ENCODE peak calls at places on chromosomes 6 and 20, in five cellular contexts. One of them, this sample, is unnamed.

GRCh38 chr6:50602191-50602810 is 111.0 kb upstream of the TFAP2D start:
- DNase-seq in gastrocnemius medialis: no peak
- DNase-seq in thyroid gland: no peak
- DNase-seq in heart left ventricle: no peak
- DNase-seq in HepG2: peak
- DNase-seq in this sample: no peak

GRCh38 chr6:28544211-28544610 is 18.5 kb downstream of the GPX5 start:
- DNase-seq in gastrocnemius medialis: no peak
- DNase-seq in thyroid gland: no peak
- DNase-seq in heart left ventricle: no peak
- DNase-seq in HepG2: no peak
- DNase-seq in this sample: no peak

GRCh38 chr6:46032112-46032998 is 16.7 kb upstream of the CLIC5 start:
- DNase-seq in gastrocnemius medialis: no peak
- DNase-seq in thyroid gland: no peak
- DNase-seq in heart left ventricle: no peak
- DNase-seq in HepG2: no peak
- DNase-seq in this sample: no peak

GRCh38 chr20:33719277-33719988 is 677 bp downstream of the PXMP4 start:
- DNase-seq in gastrocnemius medialis: no peak
- DNase-seq in thyroid gland: no peak
- DNase-seq in heart left ventricle: no peak
- DNase-seq in HepG2: no peak
- DNase-seq in this sample: no peak

GRCh38 chr6:89970609-89971337 is 76.5 kb downstream of the GJA10 start:
- DNase-seq in gastrocnemius medialis: no peak
- DNase-seq in thyroid gland: peak
- DNase-seq in heart left ventricle: no peak
- DNase-seq in HepG2: peak
- DNase-seq in this sample: peak

GRCh38 chr6:41653642-41654432 is 15.6 kb downstream of the MDFI start:
- DNase-seq in gastrocnemius medialis: no peak
- DNase-seq in thyroid gland: no peak
- DNase-seq in heart left ventricle: no peak
- DNase-seq in HepG2: no peak
- DNase-seq in this sample: no peak

GRCh38 chr20:32218156-32218900 is 10.6 kb downstream of the POFUT1 start:
- DNase-seq in gastrocnemius medialis: no peak
- DNase-seq in thyroid gland: no peak
- DNase-seq in heart left ventricle: no peak
- DNase-seq in HepG2: no peak
- DNase-seq in this sample: no peak

GRCh38 chr6:129525055-129525454 is 184.9 kb downstream of the ARHGAP18 start:
- DNase-seq in gastrocnemius medialis: no peak
- DNase-seq in thyroid gland: no peak
- DNase-seq in heart left ventricle: no peak
- DNase-seq in HepG2: no peak
- DNase-seq in this sample: no peak

DNA sequence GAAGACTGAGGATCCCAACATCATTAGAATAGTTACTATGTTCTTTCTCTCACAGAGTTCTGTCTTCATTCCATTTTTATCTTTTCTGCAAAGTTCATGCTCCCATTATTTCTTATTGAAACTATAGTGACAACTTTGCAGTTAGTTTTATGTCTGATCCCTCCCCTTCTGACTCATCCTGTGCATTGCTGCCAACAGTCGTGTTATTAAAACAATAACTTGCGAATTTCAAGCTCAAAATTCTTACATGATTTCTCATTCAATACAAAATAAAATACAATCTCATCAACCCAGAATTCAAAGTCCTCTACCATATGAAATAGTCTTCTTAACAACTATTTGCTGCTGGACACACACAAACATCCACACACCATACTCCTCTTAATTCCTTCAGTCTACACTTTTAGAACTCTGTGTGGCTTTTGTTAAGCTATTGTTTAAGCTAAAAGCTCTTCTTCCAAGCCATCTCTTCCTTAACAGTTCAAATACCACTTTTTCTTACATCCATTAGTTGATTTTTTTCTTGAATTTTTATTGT is 261.4 kb upstream of the IRAK1BP1 start:
- DNase-seq in gastrocnemius medialis: no peak
- DNase-seq in thyroid gland: no peak
- DNase-seq in heart left ventricle: no peak
- DNase-seq in HepG2: no peak
- DNase-seq in this sample: no peak
- H3K4me3 ChIP-seq in gastrocnemius medialis: no peak
- H3K4me3 ChIP-seq in thyroid gland: no peak
- H3K4me3 ChIP-seq in heart left ventricle: no peak
- H3K4me3 ChIP-seq in HepG2: no peak
- H3K4me3 ChIP-seq in this sample: no peak

DNA sequence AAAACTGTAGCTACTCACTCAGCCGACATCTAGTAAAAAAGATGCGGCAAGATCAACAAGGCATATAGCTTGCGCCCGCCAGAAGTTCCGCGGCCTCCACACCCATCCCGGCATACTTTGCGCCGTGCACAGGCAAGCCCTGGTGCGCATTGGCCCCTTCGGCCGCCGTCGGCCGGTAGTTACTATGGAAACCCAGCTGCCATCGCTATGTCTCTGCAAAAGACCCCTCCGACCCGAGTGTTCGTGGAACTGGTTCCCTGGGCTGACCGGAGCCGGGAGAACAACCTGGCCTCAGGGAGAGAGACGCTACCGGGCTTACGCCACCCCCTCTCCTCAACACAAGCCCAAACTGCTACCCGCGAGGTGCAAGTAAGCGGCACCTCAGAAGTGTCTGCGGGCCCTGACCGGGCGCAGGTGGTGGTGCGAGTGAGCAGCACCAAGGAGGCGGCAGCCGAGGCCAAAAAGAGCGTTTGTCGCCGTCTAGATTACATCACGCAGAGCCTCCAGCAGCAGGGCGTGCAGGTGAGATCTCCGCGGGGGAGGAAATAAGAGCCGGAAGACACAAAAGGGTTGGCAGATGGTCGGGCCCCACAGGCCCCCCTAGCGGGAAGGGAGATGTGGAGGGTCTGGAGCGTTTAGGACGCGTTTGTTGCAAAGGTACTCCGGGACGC is at the start of gene IRAK1BP1:
- DNase-seq in gastrocnemius medialis: peak
- DNase-seq in thyroid gland: peak
- DNase-seq in heart left ventricle: peak
- DNase-seq in HepG2: peak
- DNase-seq in this sample: peak
- TF ChIP-seq POLR2A in gastrocnemius medialis: no peak
- TF ChIP-seq POLR2A in thyroid gland: no peak
- TF ChIP-seq POLR2A in heart left ventricle: no peak
- TF ChIP-seq POLR2A in HepG2: peak
- TF ChIP-seq POLR2A in this sample: no peak

GRCh38 chr20:23918101-23918862 is 38.7 kb upstream of the CST5 start:
- DNase-seq in gastrocnemius medialis: no peak
- DNase-seq in thyroid gland: no peak
- DNase-seq in heart left ventricle: no peak
- DNase-seq in HepG2: no peak
- DNase-seq in this sample: no peak
- H3K4me3 ChIP-seq in gastrocnemius medialis: no peak
- H3K4me3 ChIP-seq in thyroid gland: no peak
- H3K4me3 ChIP-seq in heart left ventricle: no peak
- H3K4me3 ChIP-seq in HepG2: no peak
- H3K4me3 ChIP-seq in this sample: no peak

DNA sequence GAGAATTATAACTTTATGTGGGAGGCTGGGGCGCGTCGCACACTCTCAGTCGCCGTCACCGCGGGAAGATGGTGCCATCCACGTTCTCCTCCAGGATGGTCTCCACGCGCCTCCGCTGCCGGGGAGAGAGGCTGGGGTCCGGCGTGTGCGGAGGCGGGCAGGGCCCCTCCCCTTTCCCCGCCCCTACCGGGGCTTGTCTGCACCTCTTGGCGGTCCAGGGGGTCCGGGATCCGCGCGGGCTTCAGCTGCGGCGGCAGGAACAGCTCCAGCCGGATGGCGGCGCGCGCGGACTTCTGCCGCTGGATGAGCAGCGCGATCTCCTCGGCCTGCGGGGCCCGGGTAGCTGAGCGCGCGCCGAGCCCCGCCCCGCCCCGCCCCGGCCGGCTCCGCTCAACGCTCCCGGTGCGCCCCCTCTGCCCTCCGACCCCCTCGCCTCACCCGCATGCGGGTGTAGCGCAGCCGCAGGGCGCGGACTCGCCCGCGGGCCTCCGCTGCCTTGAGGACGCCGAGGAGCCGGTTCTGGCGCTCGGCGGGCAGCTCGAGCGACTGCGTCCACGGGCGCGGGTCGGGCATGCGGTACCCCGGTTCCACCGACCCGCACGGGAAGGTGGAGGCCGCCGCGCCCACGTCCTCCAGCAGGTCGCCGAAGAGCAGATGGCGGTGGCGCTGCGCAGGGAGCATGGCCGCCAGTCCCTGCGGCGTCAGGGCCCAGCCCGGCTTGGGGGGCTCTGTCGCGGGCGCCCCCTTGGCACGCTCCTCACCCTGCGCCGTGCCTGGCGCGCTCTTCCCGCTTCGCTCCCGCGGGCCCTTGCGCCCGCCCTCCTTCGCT is 604 bp downstream of the LKAAEAR1 start:
- DNase-seq in gastrocnemius medialis: no peak
- DNase-seq in thyroid gland: peak
- DNase-seq in heart left ventricle: peak
- DNase-seq in HepG2: peak
- DNase-seq in this sample: peak
- TF ChIP-seq POLR2A in gastrocnemius medialis: no peak
- TF ChIP-seq POLR2A in thyroid gland: no peak
- TF ChIP-seq POLR2A in heart left ventricle: no peak
- TF ChIP-seq POLR2A in HepG2: no peak
- TF ChIP-seq POLR2A in this sample: no peak

GRCh38 chr20:328596-329324 is 3.4 kb downstream of the SOX12 start:
- DNase-seq in gastrocnemius medialis: no peak
- DNase-seq in thyroid gland: peak
- DNase-seq in heart left ventricle: no peak
- DNase-seq in HepG2: no peak
- DNase-seq in this sample: no peak

GRCh38 chr20:329851-330232 is 4.5 kb downstream of the SOX12 start:
- DNase-seq in gastrocnemius medialis: no peak
- DNase-seq in thyroid gland: peak
- DNase-seq in heart left ventricle: no peak
- DNase-seq in HepG2: no peak
- DNase-seq in this sample: no peak

GRCh38 chr20:329325-329695 is 4.0 kb downstream of the SOX12 start:
- DNase-seq in gastrocnemius medialis: no peak
- DNase-seq in thyroid gland: no peak
- DNase-seq in heart left ventricle: no peak
- DNase-seq in HepG2: no peak
- DNase-seq in this sample: no peak

GRCh38 chr20:330233-331149 is 5.1 kb downstream of the SOX12 start:
- DNase-seq in gastrocnemius medialis: no peak
- DNase-seq in thyroid gland: peak
- DNase-seq in heart left ventricle: peak
- DNase-seq in HepG2: peak
- DNase-seq in this sample: no peak

DNA sequence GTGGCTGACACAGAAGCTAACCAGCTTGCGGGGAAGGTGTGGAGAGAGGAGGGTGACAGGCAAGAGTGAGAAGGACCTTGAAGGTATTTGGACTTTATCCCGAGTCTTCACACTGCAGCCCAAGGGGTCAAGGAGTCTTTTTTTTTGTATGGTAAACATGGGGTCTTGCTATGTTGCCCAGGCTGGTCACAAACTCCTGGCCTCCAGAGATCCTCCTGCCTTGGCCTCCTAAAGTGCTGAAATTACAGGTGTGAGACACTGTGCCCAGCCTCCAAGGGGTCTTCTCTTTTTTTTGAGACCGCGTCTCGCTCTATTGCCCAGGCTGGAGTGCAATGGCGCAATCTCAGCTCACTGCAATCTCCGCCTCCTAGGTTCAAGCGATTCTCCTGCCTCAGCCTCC is 9.2 kb downstream of the SOX12 start:
- DNase-seq in gastrocnemius medialis: no peak
- DNase-seq in thyroid gland: no peak
- DNase-seq in heart left ventricle: no peak
- DNase-seq in HepG2: no peak
- DNase-seq in this sample: no peak
- H3K4me3 ChIP-seq in gastrocnemius medialis: no peak
- H3K4me3 ChIP-seq in thyroid gland: no peak
- H3K4me3 ChIP-seq in heart left ventricle: no peak
- H3K4me3 ChIP-seq in HepG2: no peak
- H3K4me3 ChIP-seq in this sample: no peak

This sample was measured in breast epithelium.